ENCODE peak calls at places on chromosome 10, in seven cellular contexts. D, B, M, Q, N, E and X are unnamed samples.

GRCh38 chr10:32979041-32979440 is 21.0 kb upstream of the ITGB1 start:
- DNase-seq in B (no peak), M (peak), E (no peak), N (no peak), Q (no peak), D (peak), X (no peak)

GRCh38 chr10:131160219-131160875 is 151.2 kb downstream of the TCERG1L start:
- DNase-seq in Q (no peak), D (no peak), M (no peak), B (no peak), E (no peak), N (no peak), X (no peak)

GRCh38 chr10:114856544-114857287 is 35.1 kb downstream of the FHIP2A start:
- DNase-seq in B (peak), N (no peak), M (peak), D (peak), E (no peak), Q (no peak), X (no peak)

GRCh38 chr10:3418041-3418760 is 245.6 kb upstream of the PITRM1 start:
- DNase-seq in D (no peak), N (no peak), Q (no peak), B (no peak), M (peak), E (no peak), X (no peak)

GRCh38 chr10:125646311-125646710 is 36.7 kb downstream of the TEX36 start:
- DNase-seq in B (no peak), M (peak), D (no peak), Q (no peak), E (no peak), N (no peak), X (no peak)

GRCh38 chr10:119282446-119282845 is 75.1 kb downstream of the GRK5 start:
- DNase-seq in N (no peak), D (no peak), Q (no peak), M (no peak), B (no peak), E (no peak), X (no peak)

GRCh38 chr10:84185526-84186175 is 8.7 kb upstream of the CDHR1 start:
- DNase-seq in E (no peak), B (no peak), M (no peak), D (no peak), Q (no peak), N (no peak), X (no peak)

GRCh38 chr10:63267414-63268138 is 134.4 kb downstream of the NRBF2 start:
- DNase-seq in E (no peak), B (peak), Q (no peak), D (peak), M (peak), N (no peak), X (no peak)

GRCh38 chr10:79246209-79246581 is 101.1 kb upstream of the PPIF start:
- DNase-seq in N (no peak), D (no peak), E (no peak), B (peak), Q (peak), M (no peak), X (no peak)

GRCh38 chr10:3095373-3096139 is 28.2 kb downstream of the PFKP start:
- DNase-seq in E (no peak), D (peak), M (peak), Q (no peak), N (peak), B (peak), X (no peak)

GRCh38 chr10:119268871-119269506 is 61.6 kb downstream of the GRK5 start:
- DNase-seq in N (no peak), B (no peak), M (no peak), D (no peak), Q (no peak), E (no peak), X (no peak)

GRCh38 chr10:114274616-114275453 is 35.8 kb downstream of the VWA2 start:
- DNase-seq in Q (no peak), E (no peak), D (no peak), B (no peak), M (no peak), N (no peak), X (no peak)

GRCh38 chr10:46547881-46548780 is 8.3 kb downstream of the GPRIN2 start:
- DNase-seq in B (peak), E (no peak), Q (peak), N (no peak), M (no peak), D (no peak), X (peak)

GRCh38 chr10:90062786-90063185 is 361.4 kb downstream of the KIF20B start:
- DNase-seq in N (no peak), E (no peak), D (no peak), M (no peak), B (peak), Q (no peak), X (no peak)

GRCh38 chr10:6035926-6036575 is 26.1 kb downstream of the IL2RA start:
- DNase-seq in E (no peak), M (no peak), N (no peak), B (no peak), Q (no peak), D (no peak), X (no peak)